ENCODE peak calls at places on chromosomes 2 and 18, in nine cellular contexts. E, D, U, S, J, X, L, W and Y are unnamed samples.

GRCh38 chr2:241910604-241911520 is 41.3 kb downstream of the RTP5 start:
- DNase-seq in E (no peak), D (no peak), U (peak), S (peak), J (no peak), X (no peak), L (no peak), W (no peak), Y (no peak)

GRCh38 chr2:240500561-240501423 is 57.0 kb downstream of the ANKMY1 start:
- DNase-seq in E (peak), D (no peak), U (peak), S (no peak), J (peak), X (no peak), L (no peak), W (no peak), Y (no peak)

GRCh38 chr2:46163804-46164569 is 133.2 kb upstream of the EPAS1 start:
- DNase-seq in E (no peak), D (no peak), U (no peak), S (no peak), J (no peak), X (no peak), L (peak), W (no peak), Y (no peak)

GRCh38 chr2:158013791-158014190 is 87.9 kb upstream of the UPP2 start:
- DNase-seq in E (no peak), D (no peak), U (no peak), S (no peak), J (no peak), X (no peak), L (no peak), W (no peak), Y (no peak)

GRCh38 chr2:161898633-161899032 is 175.4 kb downstream of the DPP4 start:
- DNase-seq in E (no peak), D (no peak), U (no peak), S (no peak), J (no peak), X (no peak), L (no peak), W (no peak), Y (no peak)

GRCh38 chr2:190431907-190432306 is 23.8 kb downstream of the MFSD6 start:
- DNase-seq in E (no peak), D (no peak), U (no peak), S (no peak), J (no peak), X (no peak), L (peak), W (no peak), Y (no peak)

GRCh38 chr2:86298411-86299390 is 38.7 kb downstream of the REEP1 start:
- DNase-seq in E (peak), D (no peak), U (no peak), S (peak), J (no peak), X (no peak), L (peak), W (no peak), Y (no peak)

GRCh38 chr2:42874838-42875801 is 82.7 kb upstream of the HAAO start:
- DNase-seq in E (no peak), D (no peak), U (no peak), S (no peak), J (no peak), X (peak), L (peak), W (no peak), Y (no peak)

GRCh38 chr2:365367-366275 is 77.7 kb upstream of the ALKAL2 start:
- DNase-seq in E (no peak), D (peak), U (no peak), S (no peak), J (no peak), X (no peak), L (no peak), W (no peak), Y (no peak)

GRCh38 chr2:42223822-42224268 is 54.7 kb downstream of the EML4 start:
- DNase-seq in E (no peak), D (no peak), U (no peak), S (no peak), J (no peak), X (no peak), L (peak), W (peak), Y (no peak)

GRCh38 chr2:129055829-129056228 is 737.2 kb upstream of the HS6ST1 start:
- DNase-seq in E (no peak), D (no peak), U (peak), S (no peak), J (no peak), X (no peak), L (no peak), W (no peak), Y (no peak)

GRCh38 chr2:144261966-144262365 is 258.0 kb downstream of the ZEB2 start:
- DNase-seq in E (no peak), D (no peak), U (no peak), S (no peak), J (no peak), X (no peak), L (no peak), W (no peak), Y (no peak)

GRCh38 chr2:174631009-174631981 is 33.7 kb upstream of the WIPF1 start:
- DNase-seq in E (no peak), D (no peak), U (no peak), S (no peak), J (no peak), X (no peak), L (peak), W (peak), Y (no peak)

GRCh38 chr2:98087447-98088065 is 589 bp downstream of the VWA3B start:
- DNase-seq in E (no peak), D (no peak), U (no peak), S (no peak), J (no peak), X (no peak), L (peak), W (no peak), Y (no peak)

GRCh38 chr2:6863792-6864191 is 1.9 kb downstream of the CMPK2 start:
- DNase-seq in E (no peak), D (peak), U (no peak), S (no peak), J (no peak), X (peak), L (no peak), W (no peak), Y (no peak)

GRCh38 chr2:184611221-184612085 is 13.1 kb downstream of the ZNF804A start:
- DNase-seq in E (no peak), D (peak), U (no peak), S (no peak), J (no peak), X (no peak), L (peak), W (peak), Y (no peak)

GRCh38 chr2:73961823-73962615 is 22.7 kb upstream of the TET3 start:
- DNase-seq in E (no peak), D (no peak), U (no peak), S (no peak), J (no peak), X (no peak), L (no peak), W (no peak), Y (no peak)
- TF ChIP-seq CTCF in E (no peak), D (no peak), U (no peak), S (no peak), J (no peak), X (no peak), L (no peak), W (no peak), Y (no peak)

GRCh38 chr2:171187819-171188218 is 27.1 kb upstream of the TLK1 start:
- DNase-seq in E (no peak), D (no peak), U (no peak), S (no peak), J (no peak), X (no peak), L (no peak), W (no peak), Y (no peak)

GRCh38 chr2:171181067-171182049 is 20.7 kb upstream of the TLK1 start:
- DNase-seq in E (no peak), D (no peak), U (no peak), S (no peak), J (no peak), X (no peak), L (no peak), W (no peak), Y (no peak)

GRCh38 chr2:171185941-171186340 is 25.2 kb upstream of the TLK1 start:
- DNase-seq in E (no peak), D (no peak), U (no peak), S (no peak), J (no peak), X (no peak), L (peak), W (peak), Y (no peak)

GRCh38 chr2:171185165-171185818 is 24.6 kb upstream of the TLK1 start:
- DNase-seq in E (no peak), D (no peak), U (no peak), S (no peak), J (no peak), X (no peak), L (no peak), W (no peak), Y (no peak)

GRCh38 chr2:171187177-171187576 is 26.5 kb upstream of the TLK1 start:
- DNase-seq in E (no peak), D (no peak), U (no peak), S (no peak), J (no peak), X (no peak), L (no peak), W (no peak), Y (no peak)
- H3K4me3 ChIP-seq in E (no peak), D (no peak), U (no peak), S (no peak), J (no peak), X (no peak), L (no peak), W (no peak), Y (no peak)

GRCh38 chr18:57440331-57441101 is 5.3 kb downstream of the ONECUT2 start:
- DNase-seq in E (no peak), D (no peak), U (no peak), S (no peak), J (no peak), X (no peak), L (no peak), W (no peak), Y (no peak)

GRCh38 chr18:57438669-57439616 is 3.8 kb downstream of the ONECUT2 start:
- DNase-seq in E (no peak), D (peak), U (no peak), S (no peak), J (no peak), X (no peak), L (no peak), W (no peak), Y (no peak)

GRCh38 chr18:57439985-57440330 is 4.8 kb downstream of the ONECUT2 start:
- DNase-seq in E (no peak), D (no peak), U (no peak), S (no peak), J (no peak), X (no peak), L (no peak), W (no peak), Y (no peak)

GRCh38 chr18:57437782-57438668 is 2.9 kb downstream of the ONECUT2 start:
- DNase-seq in E (peak), D (peak), U (peak), S (no peak), J (peak), X (no peak), L (peak), W (no peak), Y (no peak)

DNA sequence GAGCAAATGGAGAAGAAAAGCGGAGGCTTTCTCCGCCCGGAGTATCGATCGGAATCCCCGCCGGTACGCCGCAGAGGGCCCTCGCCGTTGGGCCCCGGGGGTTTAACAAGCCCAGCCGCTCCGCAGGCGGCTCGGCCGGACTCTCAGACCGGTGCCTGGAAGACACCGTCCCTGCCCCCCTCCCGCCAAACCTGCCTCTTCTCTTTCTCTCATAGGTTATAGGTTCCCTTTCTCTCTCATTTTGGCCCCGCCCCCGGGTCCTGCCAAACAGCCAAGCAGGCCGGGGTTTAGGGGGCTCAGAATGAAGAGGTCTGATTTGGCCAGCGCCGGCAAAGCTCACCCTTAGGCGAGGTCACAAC is 4.4 kb downstream of the ONECUT2 start:
- DNase-seq in E (no peak), D (no peak), U (no peak), S (no peak), J (no peak), X (no peak), L (no peak), W (no peak), Y (no peak)
- TF ChIP-seq CTCF in E (no peak), D (no peak), U (no peak), S (no peak), J (no peak), X (no peak), L (no peak), W (no peak), Y (no peak)

GRCh38 chr2:132560562-132560961 is 109.4 kb downstream of the LYPD1 start:
- DNase-seq in E (peak), D (no peak), U (no peak), S (no peak), J (peak), X (no peak), L (no peak), W (no peak), Y (no peak)
- H3K4me3 ChIP-seq in E (no peak), D (no peak), U (no peak), S (no peak), J (no peak), X (no peak), L (no peak), W (no peak), Y (no peak)

GRCh38 chr2:27831279-27832050 is 58.7 kb downstream of the RBKS start:
- DNase-seq in E (no peak), D (peak), U (no peak), S (no peak), J (no peak), X (no peak), L (peak), W (no peak), Y (no peak)
- TF ChIP-seq CTCF in E (no peak), D (no peak), U (no peak), S (no peak), J (no peak), X (no peak), L (no peak), W (no peak), Y (no peak)

DNA sequence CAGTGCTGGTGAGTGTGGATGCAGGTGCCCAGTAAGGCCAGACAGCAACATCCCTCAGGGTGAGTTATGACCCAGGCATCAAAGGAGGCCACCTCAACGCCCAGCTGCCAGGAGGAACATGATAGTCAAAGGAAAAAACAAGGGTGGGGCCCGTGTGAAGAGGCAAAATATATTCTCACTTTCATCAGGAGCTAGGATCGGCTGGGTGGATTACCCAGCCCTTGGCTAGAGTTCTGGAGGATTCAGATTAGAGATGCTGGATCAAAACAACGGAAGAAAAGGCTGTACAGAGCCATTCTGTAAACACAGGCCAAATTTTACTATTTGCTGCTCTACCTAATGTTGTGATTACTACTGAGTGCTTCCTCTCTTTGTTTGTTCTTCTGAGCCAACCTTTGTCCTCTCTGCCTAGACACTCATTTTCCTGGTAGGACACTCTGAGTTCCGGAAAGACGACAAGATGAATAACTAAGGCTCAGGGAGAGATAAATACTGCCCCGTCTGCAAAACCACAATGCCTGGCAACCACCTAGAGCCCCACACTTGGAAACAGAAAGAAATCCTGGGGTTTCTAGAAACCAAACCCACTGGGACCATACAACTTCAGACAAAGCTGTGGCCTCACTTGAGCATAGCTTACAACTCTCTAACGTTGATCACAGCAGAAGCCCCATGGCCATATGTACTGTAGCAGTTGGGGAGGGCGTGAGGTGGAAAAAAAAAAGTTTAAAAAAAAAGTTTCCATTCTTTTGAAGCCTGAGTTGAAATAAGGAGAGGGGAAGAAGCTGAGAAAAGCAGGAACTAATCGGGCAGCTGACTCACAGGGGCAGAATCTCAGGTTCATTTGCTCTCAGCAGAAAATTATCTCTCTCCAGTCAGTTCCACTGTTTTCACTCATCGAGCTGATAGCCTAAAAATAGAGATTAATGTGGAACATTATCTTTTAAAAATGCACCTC is 17.8 kb upstream of the PMAIP1 start:
- DNase-seq in E (no peak), D (peak), U (no peak), S (no peak), J (no peak), X (no peak), L (peak), W (peak), Y (no peak)
- H3K4me3 ChIP-seq in E (no peak), D (no peak), U (no peak), S (no peak), J (no peak), X (no peak), L (no peak), W (no peak), Y (no peak)